ENCODE peak calls at places on chromosomes 11 and 22, in six cellular contexts. B, J, D, M, Q and Z are unnamed samples.

GRCh38 chr11:4647795-4648194 is 4.0 kb downstream of the OR51E1 start:
- ATAC-seq in M (no peak), Q (no peak), D (no peak), B (no peak), J (no peak), Z (no peak)

GRCh38 chr22:46883547-46883946 is 121.1 kb downstream of the TBC1D22A start:
- ATAC-seq in J (no peak), M (no peak), D (no peak), Q (peak; percentile 84), B (no peak), Z (no peak)

GRCh38 chr11:10550988-10551657 is 10.1 kb upstream of the RNF141 start:
- ATAC-seq in M (no peak), J (no peak), Q (no peak), D (no peak), B (no peak), Z (no peak)

GRCh38 chr11:34501962-34502361 is 11.6 kb downstream of the ELF5 start:
- ATAC-seq in M (peak; percentile 60), D (no peak), Q (no peak), B (no peak), J (peak; percentile 50), Z (no peak)

GRCh38 chr11:61280883-61281580 is 14.1 kb downstream of the VWCE start:
- ATAC-seq in D (peak; percentile 31), J (no peak), B (no peak), Q (no peak), M (no peak), Z (no peak)

GRCh38 chr11:830295-831131 is 2.2 kb upstream of the CD151 start:
- ATAC-seq in Q (peak; percentile 51), D (peak; percentile 10), B (peak; percentile 58), J (peak; percentile 59), M (peak; percentile 60), Z (peak; percentile 7)

GRCh38 chr11:43908683-43909082 is 28.1 kb downstream of the ALKBH3 start:
- ATAC-seq in M (no peak), J (no peak), D (no peak), Q (no peak), B (no peak), Z (no peak)

GRCh38 chr11:131092469-131092868 is 176.2 kb upstream of the SNX19 start:
- ATAC-seq in J (no peak), D (no peak), M (no peak), B (no peak), Q (no peak), Z (no peak)

GRCh38 chr11:35260342-35260985 is 121.5 kb downstream of the CD44 start:
- ATAC-seq in D (no peak), B (no peak), M (peak; percentile 66), Q (peak; percentile 41), J (no peak), Z (peak; percentile 76)

GRCh38 chr22:30611197-30611596 is 4.2 kb downstream of the TCN2 start:
- ATAC-seq in B (no peak), Q (no peak), J (no peak), M (no peak), D (no peak), Z (no peak)

GRCh38 chr11:57711414-57712255 is at the start of gene MED19:
- ATAC-seq in M (peak; percentile 87), B (peak; percentile 77), Q (peak; percentile 64), J (peak; percentile 81), D (peak; percentile 78), Z (peak; percentile 89)